ENCODE peak calls at places on chromosomes 3 and 15, in five cellular contexts. R, O, X, D and M are unnamed samples.

GRCh38 chr3:43753743-43754142 is 63.0 kb downstream of the ABHD5 start:
- DNase-seq in D (no peak), R (no peak), O (no peak), X (peak; percentile 75), M (no peak)

GRCh38 chr3:48820626-48821324 is 26.9 kb downstream of the PRKAR2A start:
- DNase-seq in X (peak; percentile 96), D (peak; percentile 5), R (no peak), O (no peak), M (peak; percentile 9)

GRCh38 chr3:62065985-62066693 is 307.2 kb downstream of the FEZF2 start:
- DNase-seq in O (no peak), X (peak; percentile 29), R (no peak), D (no peak), M (peak; percentile 24)

GRCh38 chr15:88664151-88664778 is 25.4 kb downstream of the ISG20 start:
- DNase-seq in O (no peak), X (peak; percentile 35), D (no peak), R (no peak), M (no peak)

GRCh38 chr3:150069158-150069536 is 98.5 kb upstream of the PFN2 start:
- DNase-seq in X (no peak), O (no peak), D (no peak), R (no peak), M (no peak)

GRCh38 chr3:16305121-16305541 is 40.1 kb downstream of the OXNAD1 start:
- DNase-seq in R (no peak), D (no peak), O (no peak), X (no peak), M (no peak)

GRCh38 chr15:100726070-100726420 is 123.7 kb downstream of the ASB7 start:
- DNase-seq in O (no peak), R (peak; percentile 5), D (no peak), X (no peak), M (no peak)

GRCh38 chr3:128369881-128370642 is 96.6 kb downstream of the DNAJB8 start:
- DNase-seq in R (no peak), D (no peak), X (no peak), O (no peak), M (no peak)

GRCh38 chr3:155946178-155946577 is 75.7 kb downstream of the GMPS start:
- DNase-seq in O (no peak), D (peak; percentile 20), X (peak; percentile 85), R (no peak), M (peak; percentile 18)

GRCh38 chr3:63948995-63949394 is 36.8 kb upstream of the SCAANT1 start:
- DNase-seq in R (no peak), X (peak; percentile 54), O (no peak), D (no peak), M (no peak)

GRCh38 chr3:11554236-11554610 is 89.5 kb downstream of the VGLL4 start:
- DNase-seq in D (no peak), R (no peak), X (no peak), O (no peak), M (no peak)

GRCh38 chr3:35946857-35947514 is 307.7 kb downstream of the ARPP21 start:
- DNase-seq in O (peak; percentile 88), D (no peak), R (no peak), X (no peak), M (peak; percentile 29)

GRCh38 chr3:193711523-193711963 is 118.5 kb downstream of the OPA1 start:
- DNase-seq in O (no peak), D (peak; percentile 75), X (no peak), R (no peak), M (no peak)

GRCh38 chr15:58387130-58387529 is 44.7 kb upstream of the LIPC start:
- DNase-seq in X (peak; percentile 88), O (no peak), R (no peak), D (no peak), M (no peak)

GRCh38 chr3:111591555-111591954 is 3.6 kb downstream of the ZBED2 start:
- DNase-seq in R (no peak), D (no peak), O (no peak), X (no peak), M (no peak)

GRCh38 chr3:115648559-115648958 is 25.2 kb downstream of the GAP43 start:
- DNase-seq in X (no peak), D (no peak), R (no peak), O (no peak), M (no peak)

GRCh38 chr3:58630081-58630709 is 36.4 kb downstream of the FAM3D start:
- DNase-seq in O (peak; percentile 20), D (peak; percentile 46), X (peak; percentile 87), R (peak; percentile 78), M (peak; percentile 82)

GRCh38 chr15:96336643-96337353 is 6.3 kb downstream of the NR2F2 start:
- DNase-seq in R (no peak), O (no peak), D (peak; percentile 57), X (no peak), M (no peak)

GRCh38 chr15:51386486-51386885 is 45.0 kb downstream of the GLDN start:
- DNase-seq in R (no peak), D (no peak), O (no peak), X (no peak), M (no peak)

GRCh38 chr3:58683001-58683845 is 16.6 kb upstream of the FAM3D start:
- DNase-seq in O (no peak), X (peak; percentile 1), D (no peak), R (no peak), M (no peak)

GRCh38 chr3:10855871-10856662 is 40.0 kb downstream of the SLC6A11 start:
- DNase-seq in X (no peak), O (no peak), R (no peak), D (peak; percentile 22), M (no peak)

GRCh38 chr3:48413086-48413485 is 16.8 kb downstream of the PLXNB1 start:
- DNase-seq in X (no peak), O (no peak), R (no peak), D (no peak), M (no peak)

GRCh38 chr15:54820811-54821210 is 375.9 kb downstream of the RSL24D1 start:
- DNase-seq in O (no peak), R (no peak), D (no peak), X (no peak), M (no peak)

GRCh38 chr3:195905970-195906864 is 2.1 kb downstream of the TNK2 start:
- DNase-seq in X (no peak), O (peak; percentile 69), R (no peak), D (no peak), M (peak; percentile 9)

GRCh38 chr3:107142786-107143185 is 234.5 kb upstream of the CCDC54 start:
- DNase-seq in D (no peak), R (no peak), O (no peak), X (no peak), M (no peak)

GRCh38 chr3:29868702-29869101 is 587.8 kb downstream of the RBMS3 start:
- DNase-seq in O (no peak), R (peak; percentile 32), X (no peak), D (no peak), M (no peak)

GRCh38 chr15:41546846-41547786 is 3.1 kb upstream of the RPAP1 start:
- DNase-seq in D (no peak), X (peak; percentile 15), O (no peak), R (no peak), M (no peak)

GRCh38 chr15:81890496-81890895 is 155.3 kb downstream of the MEX3B start:
- DNase-seq in D (no peak), O (no peak), R (no peak), X (no peak), M (no peak)

GRCh38 chr3:22960326-22960984 is 242.7 kb upstream of the UBE2E2 start:
- DNase-seq in R (no peak), X (peak; percentile 66), O (peak; percentile 37), D (peak; percentile 12), M (peak; percentile 72)

GRCh38 chr15:99450896-99451358 is 114.9 kb upstream of the MEF2A start:
- DNase-seq in R (no peak), D (no peak), O (no peak), X (peak; percentile 27), M (peak; percentile 42)

GRCh38 chr15:101294731-101295606 is at the start of gene SNRPA1:
- DNase-seq in O (peak; percentile 95), D (peak; percentile 84), R (peak; percentile 95), X (peak; percentile 92), M (peak; percentile 100)

GRCh38 chr3:133475245-133476010 is 75.6 kb downstream of the BFSP2 start:
- DNase-seq in O (no peak), X (no peak), D (no peak), R (no peak), M (peak; percentile 47)

GRCh38 chr15:27650244-27650643 is 448.9 kb downstream of the OCA2 start:
- DNase-seq in O (no peak), D (no peak), R (no peak), X (no peak), M (no peak)

GRCh38 chr3:198081421-198081844 is 121.4 kb downstream of the LMLN start:
- DNase-seq in X (no peak), R (peak; percentile 53), O (no peak), D (no peak), M (no peak)

GRCh38 chr15:58574612-58575011 is 142.8 kb downstream of the LIPC start:
- DNase-seq in O (no peak), D (peak; percentile 81), R (no peak), X (no peak), M (peak; percentile 9)

GRCh38 chr3:144363856-144364255 is 392.2 kb downstream of the DIPK2A start:
- DNase-seq in D (no peak), O (no peak), R (no peak), X (no peak), M (no peak)

GRCh38 chr3:100425321-100425720 is 24.0 kb downstream of the LNP1 start:
- DNase-seq in X (peak; percentile 33), O (no peak), R (no peak), D (no peak), M (no peak)

GRCh38 chr15:39539973-39540558 is 40.8 kb upstream of the THBS1 start:
- DNase-seq in R (no peak), O (no peak), D (no peak), X (no peak), M (no peak)